ENCODE peak calls at places on chromosomes 2 and 18, in four cellular contexts. Y is HCT116, M is mammary epithelial cell, U is MM.1S. G is an unnamed sample. For H3K79me2, the result is how much of the 10 kb centered on the place peaks cover.

GRCh38 chr2:119108186-119108585 is 50.4 kb downstream of the C1QL2 start:
- DNase-seq in M (no peak), Y (no peak), U (no peak), G (no peak)

GRCh38 chr2:20634430-20635095 is 16.3 kb downstream of the HS1BP3 start:
- DNase-seq in U (no peak), M (peak), Y (no peak), G (peak)

GRCh38 chr2:238596571-238597551 is 170.1 kb downstream of the ASB1 start:
- DNase-seq in U (no peak), M (peak), Y (peak), G (peak)

GRCh38 chr2:163610817-163611556 is 124.8 kb downstream of the FIGN start:
- DNase-seq in U (no peak), Y (peak), M (no peak), G (no peak)

GRCh38 chr18:6434987-6435709 is 20.4 kb upstream of the L3MBTL4 start:
- DNase-seq in U (peak), M (no peak), Y (no peak), G (no peak)

GRCh38 chr18:1840878-1841277 is 730.4 kb downstream of the METTL4 start:
- DNase-seq in Y (no peak), U (no peak), M (no peak), G (no peak)

GRCh38 chr2:60478660-60479059 is 74.8 kb downstream of the BCL11A start:
- DNase-seq in Y (no peak), U (no peak), M (no peak), G (no peak)

GRCh38 chr18:64663086-64663485 is 514.2 kb upstream of the LINC00305 start:
- DNase-seq in M (no peak), U (no peak), Y (no peak), G (no peak)

GRCh38 chr2:218465987-218466633 is 47.2 kb downstream of the VIL1 start:
- DNase-seq in Y (no peak), M (no peak), U (peak), G (peak)

GRCh38 chr2:134917219-134917957 is 1.2 kb upstream of the CCNT2 start:
- DNase-seq in Y (no peak), U (no peak), M (no peak), G (no peak)

GRCh38 chr18:78602430-78602829 is 377.2 kb upstream of the SALL3 start:
- DNase-seq in Y (no peak), U (no peak), M (no peak), G (no peak)

GRCh38 chr2:121532894-121533293 is 2.2 kb downstream of the RNU4ATAC start:
- DNase-seq in Y (peak), M (peak), U (peak), G (no peak)

DNA sequence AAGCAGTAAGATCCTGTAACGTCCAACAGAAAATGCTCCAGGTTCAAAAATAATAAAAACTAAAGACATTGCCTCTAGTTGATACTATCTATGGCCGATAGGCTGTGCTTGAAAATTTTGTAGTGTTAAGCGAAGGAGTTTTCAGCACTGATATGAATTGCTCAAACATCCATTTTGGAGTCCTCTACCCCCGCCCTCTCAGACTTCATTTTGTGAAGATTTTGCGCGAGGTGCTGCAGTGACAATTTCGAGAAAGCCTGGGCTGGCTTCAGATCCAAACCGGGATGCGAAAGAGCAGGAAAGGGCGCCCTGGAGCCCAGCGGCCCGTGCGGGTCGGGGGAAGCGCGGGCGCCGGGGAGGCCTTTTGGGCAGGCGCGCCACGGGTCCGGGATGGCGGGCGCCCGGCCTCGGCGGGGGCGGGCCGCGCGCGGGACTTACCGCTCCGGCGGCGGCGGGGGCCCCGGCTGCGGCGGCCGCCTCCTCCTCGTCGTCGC is 1.8 kb downstream of the SP3 start:
- DNase-seq in M (peak), U (peak), Y (no peak), G (peak)
- H3K79me2 ChIP-seq in M (half or more), U (half or more), Y (half or more), G (under half)

GRCh38 chr18:12639990-12640880 is 17.7 kb downstream of the SPIRE1 start:
- DNase-seq in U (no peak), Y (no peak), M (peak), G (peak)
- H3K79me2 ChIP-seq in U (under half), Y (under half), M (half or more), G (under half)

GRCh38 chr2:212939777-212940531 is 211.5 kb downstream of the IKZF2 start:
- DNase-seq in M (peak), U (no peak), Y (no peak), G (no peak)

GRCh38 chr2:212945526-212945925 is 205.9 kb downstream of the IKZF2 start:
- DNase-seq in U (no peak), Y (no peak), M (no peak), G (no peak)

GRCh38 chr2:212940816-212941215 is 210.6 kb downstream of the IKZF2 start:
- DNase-seq in M (peak), U (no peak), Y (peak), G (peak)

GRCh38 chr2:212941361-212941760 is 210.1 kb downstream of the IKZF2 start:
- DNase-seq in Y (no peak), M (no peak), U (no peak), G (no peak)

GRCh38 chr2:212943351-212943750 is 208.1 kb downstream of the IKZF2 start:
- DNase-seq in M (no peak), Y (no peak), U (no peak), G (no peak)
- H3K79me2 ChIP-seq in M (under half), Y (under half), U (under half), G (under half)

GRCh38 chr2:197158591-197159550 is 151.7 kb downstream of the ANKRD44 start:
- DNase-seq in Y (no peak), U (no peak), M (no peak), G (peak)

GRCh38 chr2:197158138-197158537 is 152.4 kb downstream of the ANKRD44 start:
- DNase-seq in M (no peak), Y (no peak), U (no peak), G (no peak)

GRCh38 chr2:197163755-197164753 is 146.5 kb downstream of the ANKRD44 start:
- DNase-seq in M (no peak), Y (no peak), U (no peak), G (no peak)

GRCh38 chr2:197161738-197162137 is 148.8 kb downstream of the ANKRD44 start:
- DNase-seq in Y (no peak), M (no peak), U (no peak), G (no peak)

GRCh38 chr2:197159681-197160211 is 150.8 kb downstream of the ANKRD44 start:
- DNase-seq in U (no peak), Y (peak), M (no peak), G (peak)
- H3K79me2 ChIP-seq in U (under half), Y (under half), M (under half), G (under half)

GRCh38 chr2:174595904-174596397 is 1.7 kb downstream of the WIPF1 start:
- DNase-seq in U (peak), Y (no peak), M (no peak), G (peak)
- H3K79me2 ChIP-seq in U (half or more), Y (under half), M (under half), G (under half)

GRCh38 chr2:240021488-240022104 is 3.5 kb downstream of the NDUFA10 start:
- DNase-seq in U (peak), M (peak), Y (peak), G (peak)
- H3K79me2 ChIP-seq in U (half or more), M (half or more), Y (half or more), G (under half)

GRCh38 chr2:74862268-74862964 is 28.5 kb downstream of the HK2 start:
- DNase-seq in M (no peak), U (no peak), Y (no peak), G (no peak)
- H3K79me2 ChIP-seq in M (half or more), U (half or more), Y (half or more), G (under half)

G was measured in fibroblast of lung.